ENCODE peak calls at places on chromosomes 6 and 20, in ten cellular contexts. F is bronchial epithelial cell, S is fibroblast of lung, E is neural progenitor cell, G is fibroblast of mammary gland, H is pancreas, K is tibial artery, L is lung, M is right lobe of liver, W is GM23338. Q is an unnamed sample.

GRCh38 chr6:108966855-108967755 is 118.9 kb downstream of the ARMC2 start:
- DNase-seq in F (peak), S (peak), E (peak), G (peak), H (no peak), K (no peak), L (peak), M (no peak), W (peak), Q (peak)

GRCh38 chr6:35452186-35453090 is at the start of gene FANCE:
- DNase-seq in F (peak), S (peak), E (peak), G (peak), H (peak), K (peak), L (peak), M (peak), W (peak), Q (peak)

GRCh38 chr20:4112490-4113420 is 97.4 kb upstream of the RNF24 start:
- DNase-seq in F (peak), S (peak), E (no peak), G (peak), H (peak), K (peak), L (peak), M (peak), W (no peak), Q (no peak)

GRCh38 chr6:56143796-56144195 is 103.6 kb downstream of the COL21A1 start:
- DNase-seq in F (peak), S (peak), E (no peak), G (no peak), H (no peak), K (no peak), L (no peak), M (no peak), W (no peak), Q (no peak)

GRCh38 chr6:14927398-14927797 is 318.5 kb upstream of the JARID2 start:
- DNase-seq in F (no peak), S (no peak), E (no peak), G (no peak), H (no peak), K (no peak), L (no peak), M (no peak), W (no peak), Q (no peak)

GRCh38 chr20:35129647-35130069 is 17.5 kb downstream of the EDEM2 start:
- DNase-seq in F (peak), S (peak), E (no peak), G (peak), H (no peak), K (no peak), L (no peak), M (no peak), W (no peak), Q (peak)

GRCh38 chr6:48826884-48827701 is 636.0 kb downstream of the MMUT start:
- DNase-seq in F (peak), S (peak), E (no peak), G (peak), H (no peak), K (peak), L (no peak), M (no peak), W (no peak), Q (peak)

GRCh38 chr20:58618694-58619540 is 32.2 kb upstream of the STX16 start:
- DNase-seq in F (peak), S (peak), E (peak), G (no peak), H (no peak), K (peak), L (no peak), M (no peak), W (peak), Q (peak)

GRCh38 chr6:20424679-20425078 is 23.0 kb downstream of the E2F3 start:
- DNase-seq in F (no peak), S (no peak), E (no peak), G (peak), H (no peak), K (peak), L (peak), M (peak), W (no peak), Q (peak)

GRCh38 chr6:158817298-158818007 is 1.7 kb downstream of the EZR start:
- DNase-seq in F (no peak), S (peak), E (peak), G (no peak), H (peak), K (peak), L (peak), M (peak), W (peak), Q (peak)

GRCh38 chr6:158357570-158358216 is 45.4 kb downstream of the TULP4 start:
- DNase-seq in F (peak), S (no peak), E (no peak), G (no peak), H (no peak), K (no peak), L (no peak), M (no peak), W (no peak), Q (no peak)

GRCh38 chr6:161373905-161374451 is 100.1 kb upstream of the AGPAT4 start:
- DNase-seq in F (peak), S (peak), E (peak), G (peak), H (peak), K (peak), L (peak), M (peak), W (peak), Q (peak)

GRCh38 chr20:32970115-32970972 is 33.9 kb downstream of the SUN5 start:
- DNase-seq in F (no peak), S (no peak), E (no peak), G (no peak), H (no peak), K (no peak), L (no peak), M (no peak), W (no peak), Q (no peak)

GRCh38 chr6:27605401-27606342 is 132.8 kb upstream of the ZNF184 start:
- DNase-seq in F (peak), S (peak), E (peak), G (peak), H (no peak), K (no peak), L (no peak), M (no peak), W (peak), Q (peak)

GRCh38 chr6:10418862-10419748 is 4.2 kb upstream of the TFAP2A start:
- DNase-seq in F (peak), S (peak), E (peak), G (no peak), H (no peak), K (no peak), L (no peak), M (no peak), W (peak), Q (no peak)

GRCh38 chr6:20918868-20919267 is 384.6 kb downstream of the CDKAL1 start:
- DNase-seq in F (no peak), S (peak), E (no peak), G (no peak), H (no peak), K (no peak), L (no peak), M (no peak), W (no peak), Q (no peak)

GRCh38 chr6:77447254-77447653 is 16.0 kb downstream of the HTR1B start:
- DNase-seq in F (peak), S (peak), E (no peak), G (peak), H (no peak), K (no peak), L (no peak), M (no peak), W (no peak), Q (no peak)

GRCh38 chr6:118558811-118559217 is 10.7 kb downstream of the PLN start:
- DNase-seq in F (no peak), S (peak), E (no peak), G (peak), H (no peak), K (no peak), L (no peak), M (no peak), W (no peak), Q (peak)

GRCh38 chr20:52103469-52103910 is 88.1 kb downstream of the ZFP64 start:
- DNase-seq in F (peak), S (peak), E (peak), G (peak), H (no peak), K (no peak), L (no peak), M (no peak), W (peak), Q (peak)

GRCh38 chr20:25242231-25242630 is 5.7 kb upstream of the PYGB start:
- DNase-seq in F (no peak), S (no peak), E (no peak), G (no peak), H (no peak), K (no peak), L (no peak), M (no peak), W (no peak), Q (no peak)

GRCh38 chr6:148221580-148221979 is 121.1 kb upstream of the SASH1 start:
- DNase-seq in F (no peak), S (peak), E (no peak), G (no peak), H (no peak), K (no peak), L (no peak), M (no peak), W (peak), Q (no peak)

GRCh38 chr6:30646450-30647038 is 389 bp upstream of the C6orf136 start:
- DNase-seq in F (peak), S (no peak), E (peak), G (peak), H (peak), K (peak), L (peak), M (peak), W (peak), Q (no peak)

GRCh38 chr6:30645989-30646388 is 944 bp upstream of the C6orf136 start:
- DNase-seq in F (peak), S (no peak), E (no peak), G (no peak), H (no peak), K (no peak), L (no peak), M (no peak), W (no peak), Q (no peak)

GRCh38 chr6:30647802-30648460 is 998 bp downstream of the C6orf136 start:
- DNase-seq in F (peak), S (no peak), E (no peak), G (no peak), H (no peak), K (peak), L (no peak), M (no peak), W (no peak), Q (no peak)

GRCh38 chr6:30644769-30645168 is 2.2 kb upstream of the C6orf136 start:
- DNase-seq in F (no peak), S (no peak), E (no peak), G (no peak), H (no peak), K (no peak), L (no peak), M (no peak), W (no peak), Q (no peak)

GRCh38 chr6:30647039-30647801 is at the start of gene C6orf136:
- DNase-seq in F (peak), S (peak), E (peak), G (peak), H (peak), K (no peak), L (peak), M (peak), W (peak), Q (peak)
- H3K4me3 ChIP-seq in F (peak), S (peak), E (peak), G (peak), H (peak), K (peak), L (peak), M (peak), W (peak), Q (peak)

GRCh38 chr20:17682103-17682888 is at the start of gene RRBP1:
- DNase-seq in F (peak), S (peak), E (peak), G (peak), H (peak), K (peak), L (peak), M (peak), W (peak), Q (peak)
- TF ChIP-seq CTCF in F (peak), S (peak), E (peak), G (peak), H (peak), K (peak), L (peak), M (peak), W (peak), Q (peak)

GRCh38 chr6:16635810-16636602 is 125.3 kb downstream of the ATXN1 start:
- DNase-seq in F (peak), S (peak), E (no peak), G (peak), H (no peak), K (no peak), L (no peak), M (no peak), W (peak), Q (peak)
- H3K4me3 ChIP-seq in F (no peak), S (no peak), E (no peak), G (no peak), H (no peak), K (no peak), L (no peak), M (no peak), W (no peak), Q (no peak)

DNA sequence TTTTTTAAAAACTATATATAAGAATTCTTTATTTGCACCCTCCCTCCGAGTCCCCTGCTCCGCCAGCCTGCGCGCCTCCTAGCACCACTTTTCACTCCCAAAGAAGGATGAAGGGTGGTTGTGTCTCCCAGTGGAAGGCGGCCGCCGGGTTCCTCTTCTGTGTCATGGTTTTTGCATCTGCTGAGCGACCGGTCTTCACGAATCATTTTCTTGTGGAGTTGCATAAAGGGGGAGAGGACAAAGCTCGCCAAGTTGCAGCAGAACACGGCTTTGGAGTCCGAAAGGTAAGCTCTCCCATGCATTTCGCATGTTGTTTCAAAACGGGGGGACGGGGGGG is 327 bp downstream of the PCSK2 start:
- DNase-seq in F (no peak), S (no peak), E (no peak), G (no peak), H (peak), K (no peak), L (no peak), M (no peak), W (no peak), Q (no peak)
- TF ChIP-seq CTCF in F (no peak), S (no peak), E (no peak), G (no peak), H (no peak), K (no peak), L (no peak), M (no peak), W (no peak), Q (no peak)

GRCh38 chr6:141248056-141248799 is 884.5 kb upstream of the GJE1 start:
- DNase-seq in F (no peak), S (no peak), E (no peak), G (no peak), H (no peak), K (no peak), L (no peak), M (no peak), W (no peak), Q (peak)

GRCh38 chr6:141254336-141254735 is 878.4 kb upstream of the GJE1 start:
- DNase-seq in F (no peak), S (no peak), E (no peak), G (no peak), H (no peak), K (no peak), L (no peak), M (no peak), W (no peak), Q (no peak)

GRCh38 chr6:141258516-141258915 is 874.2 kb upstream of the GJE1 start:
- DNase-seq in F (no peak), S (no peak), E (no peak), G (no peak), H (no peak), K (no peak), L (no peak), M (no peak), W (no peak), Q (no peak)

GRCh38 chr6:141252828-141253608 is 879.7 kb upstream of the GJE1 start:
- DNase-seq in F (no peak), S (no peak), E (no peak), G (peak), H (no peak), K (no peak), L (no peak), M (no peak), W (no peak), Q (peak)
- H3K4me3 ChIP-seq in F (no peak), S (peak), E (no peak), G (no peak), H (no peak), K (peak), L (no peak), M (no peak), W (no peak), Q (no peak)

DNA sequence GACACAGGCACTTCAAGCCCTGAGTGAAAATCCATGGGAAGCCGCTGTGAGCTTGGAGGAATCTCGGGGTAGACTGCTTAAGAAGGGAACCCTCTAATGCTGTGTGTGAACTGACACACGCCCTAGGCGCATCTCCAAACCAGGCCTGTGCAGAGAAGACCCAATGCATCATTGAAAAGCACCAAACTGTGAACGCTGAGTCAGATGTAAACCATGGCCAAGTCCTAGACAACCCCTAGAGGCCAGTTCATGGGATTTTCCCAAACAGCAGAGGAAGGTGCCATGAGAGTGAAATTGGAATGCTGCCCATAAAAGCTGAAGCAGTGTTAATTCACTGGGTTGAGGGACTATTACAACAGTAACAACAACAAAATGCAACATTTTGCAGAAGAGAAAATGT is 296.5 kb downstream of the SMOC2 start:
- DNase-seq in F (peak), S (no peak), E (no peak), G (peak), H (no peak), K (no peak), L (no peak), M (no peak), W (peak), Q (no peak)
- TF ChIP-seq CTCF in F (no peak), S (no peak), E (no peak), G (no peak), H (no peak), K (no peak), L (no peak), M (no peak), W (peak), Q (no peak)

Q was measured in fibroblast of villous mesenchyme.